ENCODE peak calls at places on chromosome 13, in four cellular contexts. One of them, this sample, is unnamed.

GRCh38 chr13:51246411-51247298 is 24.5 kb downstream of the FAM124A start:
- DNase-seq in kidney tubule cell: peak
- DNase-seq in endothelial cell: no peak
- DNase-seq in transverse colon: peak
- DNase-seq in this sample: no peak

GRCh38 chr13:107075576-107075975 is 507.6 kb upstream of the ARGLU1 start:
- DNase-seq in kidney tubule cell: no peak
- DNase-seq in endothelial cell: no peak
- DNase-seq in transverse colon: no peak
- DNase-seq in this sample: no peak

GRCh38 chr13:108283110-108283509 is 13.6 kb downstream of the TNFSF13B start:
- DNase-seq in kidney tubule cell: no peak
- DNase-seq in endothelial cell: no peak
- DNase-seq in transverse colon: no peak
- DNase-seq in this sample: no peak

GRCh38 chr13:94710881-94711560 is 1.3 kb downstream of the SOX21 start:
- DNase-seq in kidney tubule cell: peak
- DNase-seq in endothelial cell: peak
- DNase-seq in transverse colon: no peak
- DNase-seq in this sample: no peak

GRCh38 chr13:33111414-33112110 is 95.3 kb downstream of the KL start:
- DNase-seq in kidney tubule cell: no peak
- DNase-seq in endothelial cell: no peak
- DNase-seq in transverse colon: peak
- DNase-seq in this sample: no peak

GRCh38 chr13:27296496-27296895 is 25.9 kb downstream of the RASL11A start:
- DNase-seq in kidney tubule cell: no peak
- DNase-seq in endothelial cell: no peak
- DNase-seq in transverse colon: no peak
- DNase-seq in this sample: no peak

GRCh38 chr13:36919206-36919832 is 719 bp downstream of the SMAD9 start:
- DNase-seq in kidney tubule cell: peak
- DNase-seq in endothelial cell: peak
- DNase-seq in transverse colon: peak
- DNase-seq in this sample: peak

GRCh38 chr13:112731667-112732616 is 42.1 kb downstream of the ATP11A start:
- DNase-seq in kidney tubule cell: no peak
- DNase-seq in endothelial cell: no peak
- DNase-seq in transverse colon: no peak
- DNase-seq in this sample: peak

GRCh38 chr13:24747248-24748151 is 16.5 kb upstream of the RNF17 start:
- DNase-seq in kidney tubule cell: peak
- DNase-seq in endothelial cell: peak
- DNase-seq in transverse colon: peak
- DNase-seq in this sample: no peak

GRCh38 chr13:25170554-25171107 is 1.5 kb downstream of the AMER2 start:
- DNase-seq in kidney tubule cell: no peak
- DNase-seq in endothelial cell: peak
- DNase-seq in transverse colon: no peak
- DNase-seq in this sample: no peak

GRCh38 chr13:24716011-24716410 is 35.8 kb downstream of the ATP12A start:
- DNase-seq in kidney tubule cell: no peak
- DNase-seq in endothelial cell: no peak
- DNase-seq in transverse colon: no peak
- DNase-seq in this sample: no peak

GRCh38 chr13:112991611-112992010 is 22.6 kb downstream of the MCF2L start:
- DNase-seq in kidney tubule cell: no peak
- DNase-seq in endothelial cell: no peak
- DNase-seq in transverse colon: no peak
- DNase-seq in this sample: no peak

GRCh38 chr13:30615851-30616311 is 1.8 kb upstream of the USPL1 start:
- DNase-seq in kidney tubule cell: peak
- DNase-seq in endothelial cell: no peak
- DNase-seq in transverse colon: no peak
- DNase-seq in this sample: no peak

GRCh38 chr13:49386664-49387063 is 57.2 kb downstream of the CAB39L start:
- DNase-seq in kidney tubule cell: no peak
- DNase-seq in endothelial cell: no peak
- DNase-seq in transverse colon: no peak
- DNase-seq in this sample: no peak

GRCh38 chr13:97076898-97077297 is 82.6 kb upstream of the OXGR1 start:
- DNase-seq in kidney tubule cell: no peak
- DNase-seq in endothelial cell: no peak
- DNase-seq in transverse colon: no peak
- DNase-seq in this sample: no peak

GRCh38 chr13:97239943-97240788 is 18.0 kb downstream of the MBNL2 start:
- DNase-seq in kidney tubule cell: no peak
- DNase-seq in endothelial cell: no peak
- DNase-seq in transverse colon: no peak
- DNase-seq in this sample: no peak

GRCh38 chr13:90412980-90413379 is 934.5 kb upstream of the MIR17HG start:
- DNase-seq in kidney tubule cell: no peak
- DNase-seq in endothelial cell: no peak
- DNase-seq in transverse colon: no peak
- DNase-seq in this sample: no peak

GRCh38 chr13:58165617-58166016 is 534.1 kb downstream of the PCDH17 start:
- DNase-seq in kidney tubule cell: no peak
- DNase-seq in endothelial cell: no peak
- DNase-seq in transverse colon: no peak
- DNase-seq in this sample: no peak

GRCh38 chr13:73602295-73602694 is 531.9 kb downstream of the KLF12 start:
- DNase-seq in kidney tubule cell: peak
- DNase-seq in endothelial cell: no peak
- DNase-seq in transverse colon: no peak
- DNase-seq in this sample: no peak

GRCh38 chr13:71625694-71626093 is 241.3 kb downstream of the DACH1 start:
- DNase-seq in kidney tubule cell: no peak
- DNase-seq in endothelial cell: no peak
- DNase-seq in transverse colon: no peak
- DNase-seq in this sample: no peak

GRCh38 chr13:28613562-28613961 is 45.4 kb upstream of the POMP start:
- DNase-seq in kidney tubule cell: peak
- DNase-seq in endothelial cell: no peak
- DNase-seq in transverse colon: no peak
- DNase-seq in this sample: no peak

GRCh38 chr13:51793570-51794273 is 10.2 kb downstream of the DHRS12 start:
- DNase-seq in kidney tubule cell: peak
- DNase-seq in endothelial cell: no peak
- DNase-seq in transverse colon: no peak
- DNase-seq in this sample: peak

GRCh38 chr13:76667551-76667950 is 218.7 kb downstream of the KCTD12 start:
- DNase-seq in kidney tubule cell: no peak
- DNase-seq in endothelial cell: no peak
- DNase-seq in transverse colon: no peak
- DNase-seq in this sample: no peak

GRCh38 chr13:93248627-93249047 is 22.0 kb downstream of the GPC6 start:
- DNase-seq in kidney tubule cell: peak
- DNase-seq in endothelial cell: peak
- DNase-seq in transverse colon: no peak
- DNase-seq in this sample: no peak

GRCh38 chr13:24618219-24618955 is 61.8 kb upstream of the ATP12A start:
- DNase-seq in kidney tubule cell: peak
- DNase-seq in endothelial cell: no peak
- DNase-seq in transverse colon: peak
- DNase-seq in this sample: no peak

GRCh38 chr13:37657134-37657533 is 58.6 kb upstream of the POSTN start:
- DNase-seq in kidney tubule cell: peak
- DNase-seq in endothelial cell: no peak
- DNase-seq in transverse colon: no peak
- DNase-seq in this sample: no peak

GRCh38 chr13:42266464-42266863 is 5.5 kb upstream of the AKAP11 start:
- DNase-seq in kidney tubule cell: peak
- DNase-seq in endothelial cell: no peak
- DNase-seq in transverse colon: no peak
- DNase-seq in this sample: no peak

GRCh38 chr13:33015791-33016323 is 366 bp upstream of the KL start:
- DNase-seq in kidney tubule cell: peak
- DNase-seq in endothelial cell: peak
- DNase-seq in transverse colon: peak
- DNase-seq in this sample: peak

GRCh38 chr13:76473552-76474134 is 412.6 kb downstream of the KCTD12 start:
- DNase-seq in kidney tubule cell: peak
- DNase-seq in endothelial cell: peak
- DNase-seq in transverse colon: peak
- DNase-seq in this sample: peak

GRCh38 chr13:62910541-62910940 is 1494.9 kb upstream of the PCDH20 start:
- DNase-seq in kidney tubule cell: no peak
- DNase-seq in endothelial cell: no peak
- DNase-seq in transverse colon: no peak
- DNase-seq in this sample: no peak

GRCh38 chr13:38872693-38873092 is 117.9 kb downstream of the STOML3 start:
- DNase-seq in kidney tubule cell: peak
- DNase-seq in endothelial cell: peak
- DNase-seq in transverse colon: peak
- DNase-seq in this sample: no peak

GRCh38 chr13:40895715-40896184 is 106.3 kb downstream of the SLC25A15 start:
- DNase-seq in kidney tubule cell: peak
- DNase-seq in endothelial cell: no peak
- DNase-seq in transverse colon: peak
- DNase-seq in this sample: no peak

GRCh38 chr13:83780201-83780600 is 102.1 kb downstream of the SLITRK1 start:
- DNase-seq in kidney tubule cell: peak
- DNase-seq in endothelial cell: peak
- DNase-seq in transverse colon: no peak
- DNase-seq in this sample: no peak

GRCh38 chr13:33251131-33251629 is 34.4 kb downstream of the STARD13 start:
- DNase-seq in kidney tubule cell: peak
- DNase-seq in endothelial cell: no peak
- DNase-seq in transverse colon: no peak
- DNase-seq in this sample: no peak

GRCh38 chr13:48600374-48601364 is 53.1 kb upstream of the CYSLTR2 start:
- DNase-seq in kidney tubule cell: peak
- DNase-seq in endothelial cell: no peak
- DNase-seq in transverse colon: no peak
- DNase-seq in this sample: no peak

GRCh38 chr13:27972619-27972877 is 3.4 kb upstream of the CDX2 start:
- DNase-seq in kidney tubule cell: no peak
- DNase-seq in endothelial cell: no peak
- DNase-seq in transverse colon: no peak
- DNase-seq in this sample: peak

GRCh38 chr13:20582026-20582425 is 15.1 kb downstream of the IFT88 start:
- DNase-seq in kidney tubule cell: no peak
- DNase-seq in endothelial cell: no peak
- DNase-seq in transverse colon: no peak
- DNase-seq in this sample: no peak

GRCh38 chr13:28375250-28375930 is 119.5 kb downstream of the FLT1 start:
- DNase-seq in kidney tubule cell: no peak
- DNase-seq in endothelial cell: no peak
- DNase-seq in transverse colon: no peak
- DNase-seq in this sample: no peak

GRCh38 chr13:98827449-98827848 is 75.0 kb upstream of the SLC15A1 start:
- DNase-seq in kidney tubule cell: no peak
- DNase-seq in endothelial cell: peak
- DNase-seq in transverse colon: no peak
- DNase-seq in this sample: no peak

This sample was measured in Peyer's patch.